ENCODE peak calls at places on chromosomes 12 and 14, in ten cellular contexts. J is A549; B is islet precursor cell; R is dermis microvascular lymphatic vessel endothelial cell; W is activated T-cell treated with anti-CD3 and anti-CD28 coated beads, Interleukin-2, amount 50 U/mL, for 4 hours; S is cardiac muscle cell; P is NCI-H1417; X is T-cell; Q is GM19239; F is iris pigment epithelial cell. T is an unnamed sample.

GRCh38 chr14:76958975-76959710 is 69.4 kb downstream of the IRF2BPL start:
- DNase-seq in R (peak), W (no peak), Q (no peak), P (no peak), J (no peak), B (peak), X (no peak), F (peak), S (peak), T (no peak)

GRCh38 chr14:75343914-75344313 is 65.3 kb downstream of the FOS start:
- DNase-seq in R (no peak), X (no peak), W (no peak), P (no peak), Q (no peak), J (no peak), S (peak), B (no peak), F (peak), T (no peak)

GRCh38 chr12:121214171-121214777 is 4.3 kb downstream of the P2RX4 start:
- DNase-seq in B (no peak), S (peak), X (no peak), R (no peak), J (no peak), Q (no peak), F (peak), P (no peak), W (peak), T (no peak)

GRCh38 chr12:65656156-65656885 is 168.0 kb upstream of the HMGA2 start:
- DNase-seq in W (no peak), X (no peak), S (no peak), F (peak), J (no peak), P (no peak), R (no peak), Q (no peak), B (no peak), T (no peak)

GRCh38 chr12:54538136-54538700 is 11.2 kb upstream of the PDE1B start:
- DNase-seq in X (no peak), S (no peak), J (no peak), B (no peak), P (no peak), Q (no peak), W (no peak), R (no peak), F (no peak), T (no peak)

GRCh38 chr14:102584871-102585869 is 7.3 kb upstream of the RCOR1 start:
- DNase-seq in W (no peak), R (no peak), B (peak), S (peak), P (no peak), J (no peak), F (no peak), X (no peak), Q (no peak), T (no peak)

GRCh38 chr14:64450255-64450654 is 15.0 kb upstream of the AKAP5 start:
- DNase-seq in J (no peak), F (no peak), S (no peak), B (no peak), P (no peak), Q (no peak), R (no peak), X (no peak), W (no peak), T (no peak)

GRCh38 chr14:36105401-36105800 is 71.1 kb downstream of the PTCSC3 start:
- DNase-seq in P (peak), B (peak), J (no peak), S (no peak), X (no peak), W (no peak), Q (no peak), R (no peak), F (no peak), T (no peak)

GRCh38 chr12:56682323-56682722 is 5.8 kb downstream of the PTGES3 start:
- DNase-seq in R (no peak), B (no peak), S (no peak), P (no peak), X (no peak), W (no peak), J (no peak), F (no peak), Q (no peak), T (no peak)

GRCh38 chr12:70837026-70837425 is 83.5 kb downstream of the PTPRR start:
- DNase-seq in F (no peak), P (no peak), J (no peak), S (no peak), B (no peak), X (no peak), Q (no peak), W (no peak), R (no peak), T (no peak)

GRCh38 chr14:73913256-73913655 is 26.6 kb downstream of the ZNF410 start:
- DNase-seq in R (no peak), F (peak), J (no peak), S (peak), Q (no peak), W (no peak), B (no peak), P (no peak), X (no peak), T (no peak)

GRCh38 chr12:130288201-130288600 is 49.5 kb upstream of the PIWIL1 start:
- DNase-seq in S (no peak), F (no peak), Q (no peak), R (no peak), P (no peak), X (no peak), W (no peak), B (no peak), J (no peak), T (no peak)

GRCh38 chr12:2624543-2625266 is 170.1 kb upstream of the FKBP4 start:
- DNase-seq in B (peak), F (peak), X (no peak), R (no peak), J (no peak), S (peak), W (no peak), Q (no peak), P (no peak), T (no peak)

GRCh38 chr14:23910081-23910875 is 43.3 kb upstream of the DHRS4 start:
- DNase-seq in X (no peak), W (no peak), J (peak), F (peak), S (peak), B (peak), R (peak), Q (peak), P (peak), T (no peak)

GRCh38 chr14:38286481-38286880 is 30.6 kb upstream of the CLEC14A start:
- DNase-seq in X (no peak), B (no peak), S (peak), R (no peak), J (no peak), Q (no peak), P (no peak), F (no peak), W (no peak), T (no peak)

GRCh38 chr14:89254201-89254919 is 162.7 kb downstream of the FOXN3 start:
- DNase-seq in X (no peak), R (no peak), P (no peak), F (no peak), J (no peak), Q (no peak), S (no peak), W (no peak), B (no peak), T (no peak)

GRCh38 chr12:89783321-89784060 is 74.9 kb upstream of the ATP2B1 start:
- DNase-seq in X (no peak), R (no peak), P (no peak), J (no peak), W (no peak), B (peak), F (peak), S (peak), Q (no peak), T (no peak)

GRCh38 chr12:29103539-29103974 is 45.5 kb upstream of the FAR2 start:
- DNase-seq in J (no peak), Q (peak), X (peak), F (no peak), P (no peak), B (no peak), R (no peak), W (no peak), S (no peak), T (no peak)

GRCh38 chr12:119176267-119177055 is 2.3 kb upstream of the HSPB8 start:
- DNase-seq in W (no peak), X (no peak), S (peak), J (peak), Q (no peak), B (peak), P (peak), R (peak), F (peak), T (no peak)

GRCh38 chr12:95653761-95654546 is 102.7 kb upstream of the USP44 start:
- DNase-seq in R (peak), B (no peak), Q (no peak), J (peak), S (peak), W (no peak), P (no peak), X (no peak), F (peak), T (no peak)